ENCODE peak calls at places on chromosomes 16 and 17, in seven cellular contexts. X, F, Y, L, R, D and T are unnamed samples.

GRCh38 chr17:50893183-50893993 is 27.2 kb upstream of the TOB1 start:
- DNase-seq in Y (no peak), X (no peak), D (peak), R (no peak), F (peak), L (no peak), T (no peak)

GRCh38 chr17:38605230-38605851 is 411 bp downstream of the SRCIN1 start:
- DNase-seq in D (peak), R (no peak), Y (no peak), L (no peak), X (no peak), F (no peak), T (peak)

GRCh38 chr17:82373731-82374625 is 2.4 kb downstream of the UTS2R start:
- DNase-seq in R (no peak), D (no peak), L (no peak), X (no peak), F (peak), Y (no peak), T (no peak)

GRCh38 chr17:81612172-81612571 is 24.7 kb downstream of the NPLOC4 start:
- DNase-seq in F (peak), L (no peak), Y (no peak), X (no peak), D (no peak), R (no peak), T (no peak)

GRCh38 chr17:50423553-50424159 is 2.4 kb upstream of the ACSF2 start:
- DNase-seq in F (peak), Y (no peak), L (no peak), D (peak), R (no peak), X (no peak), T (no peak)

GRCh38 chr16:13453325-13453724 is 466.6 kb upstream of the ERCC4 start:
- DNase-seq in R (peak), X (no peak), L (no peak), F (no peak), Y (no peak), D (no peak), T (no peak)

GRCh38 chr16:51763072-51763658 is 612.1 kb upstream of the SALL1 start:
- DNase-seq in R (no peak), X (no peak), Y (no peak), L (no peak), F (no peak), D (peak), T (no peak)

GRCh38 chr16:6616746-6617145 is 715.9 kb upstream of the RBFOX1 start:
- DNase-seq in X (no peak), D (no peak), R (no peak), L (no peak), Y (no peak), F (no peak), T (no peak)

GRCh38 chr16:85490971-85491771 is 122.0 kb upstream of the GSE1 start:
- DNase-seq in D (no peak), X (no peak), F (no peak), R (no peak), Y (peak), L (peak), T (peak)

GRCh38 chr16:10756574-10756973 is 12.9 kb downstream of the NUBP1 start:
- DNase-seq in Y (no peak), X (no peak), L (no peak), D (no peak), R (no peak), F (no peak), T (no peak)